ENCODE peak calls at places on chromosome 4, in nine cellular contexts. I is T-helper 1 cell, G is psoas muscle, D is left colon, N is GDM1, X is kidney epithelial cell, S is right lobe of liver, Z is fibroblast of lung, R is NCI-H2081. B is an unnamed sample.

GRCh38 chr4:166318810-166319525 is 445.9 kb downstream of the TLL1 start:
- DNase-seq in R (no peak), N (no peak), D (no peak), I (no peak), X (peak), S (no peak), G (no peak), Z (no peak), B (no peak)

GRCh38 chr4:138851626-138852443 is 163.7 kb upstream of the NOCT start:
- DNase-seq in D (no peak), I (no peak), S (no peak), Z (no peak), G (no peak), N (no peak), R (peak), X (no peak), B (no peak)

GRCh38 chr4:82733636-82734035 is 65.0 kb downstream of the SCD5 start:
- DNase-seq in G (no peak), Z (peak), D (no peak), S (no peak), I (no peak), N (no peak), X (peak), R (no peak), B (no peak)

GRCh38 chr4:147498031-147498700 is 17.3 kb downstream of the EDNRA start:
- DNase-seq in X (peak), G (no peak), N (no peak), S (no peak), Z (peak), R (no peak), I (no peak), D (no peak), B (no peak)

GRCh38 chr4:48739560-48740019 is 40.5 kb downstream of the FRYL start:
- DNase-seq in G (no peak), I (no peak), Z (no peak), S (no peak), R (no peak), X (no peak), N (no peak), D (no peak), B (no peak)

GRCh38 chr4:87209696-87210095 is 10.7 kb downstream of the KLHL8 start:
- DNase-seq in X (no peak), N (peak), S (no peak), G (peak), R (no peak), I (no peak), D (peak), Z (no peak), B (peak)

GRCh38 chr4:121192500-121192899 is 28.4 kb upstream of the TNIP3 start:
- DNase-seq in I (no peak), X (no peak), Z (peak), S (no peak), D (no peak), N (peak), R (no peak), G (no peak), B (no peak)

GRCh38 chr4:184382189-184382846 is 92.0 kb downstream of the IRF2 start:
- DNase-seq in N (no peak), S (no peak), Z (no peak), I (no peak), G (no peak), R (no peak), X (no peak), D (no peak), B (no peak)

GRCh38 chr4:119683518-119683917 is 54.9 kb upstream of the PDE5A start:
- DNase-seq in I (no peak), Z (peak), G (no peak), N (no peak), R (no peak), S (no peak), D (no peak), X (no peak), B (no peak)

GRCh38 chr4:177051473-177052060 is 258.1 kb upstream of the NEIL3 start:
- DNase-seq in I (no peak), S (no peak), G (no peak), Z (peak), N (peak), D (no peak), R (peak), X (no peak), B (no peak)

GRCh38 chr4:93182722-93183121 is 645.8 kb upstream of the ATOH1 start:
- DNase-seq in G (no peak), Z (no peak), R (no peak), S (no peak), I (no peak), D (no peak), N (no peak), X (no peak), B (no peak)

GRCh38 chr4:105191621-105192210 is 45.0 kb downstream of the TET2 start:
- DNase-seq in G (no peak), X (no peak), D (no peak), R (no peak), I (no peak), S (no peak), Z (no peak), N (no peak), B (no peak)

GRCh38 chr4:1168291-1169031 is 3.9 kb downstream of the SPON2 start:
- DNase-seq in R (no peak), D (no peak), G (peak), I (no peak), S (peak), X (no peak), Z (no peak), N (no peak), B (no peak)

GRCh38 chr4:8747896-8748575 is 123.6 kb downstream of the HMX1 start:
- DNase-seq in I (no peak), Z (no peak), S (peak), R (no peak), D (no peak), G (peak), X (no peak), N (no peak), B (peak)

GRCh38 chr4:185017964-185018772 is at the start of gene HELT:
- DNase-seq in G (no peak), I (no peak), Z (no peak), S (no peak), D (no peak), X (no peak), N (no peak), R (no peak), B (no peak)

GRCh38 chr4:125828316-125828715 is 513.6 kb downstream of the FAT4 start:
- DNase-seq in Z (no peak), I (no peak), G (no peak), X (no peak), D (no peak), S (no peak), N (no peak), R (no peak), B (no peak)

GRCh38 chr4:153362184-153362583 is 17.7 kb downstream of the MND1 start:
- DNase-seq in D (no peak), Z (peak), X (peak), R (no peak), G (no peak), S (no peak), I (no peak), N (no peak), B (no peak)

GRCh38 chr4:65502151-65502691 is 168.1 kb downstream of the EPHA5 start:
- DNase-seq in D (no peak), S (no peak), G (no peak), N (no peak), R (no peak), X (no peak), Z (no peak), I (no peak), B (no peak)

B was measured in tibial artery.